ENCODE peak calls at places on chromosomes 3 and 15, in nine cellular contexts. P is GM12878, R is upper lobe of left lung, K is transverse colon, W is K562, G is sigmoid colon, F is HepG2, T is esophagus muscularis mucosa, U is suprapubic skin. D is an unnamed sample.

GRCh38 chr15:29451201-29451781 is 181.7 kb upstream of the NSMCE3 start:
- DNase-seq in U (no peak), T (no peak), W (no peak), F (peak), R (no peak), K (no peak), P (no peak), G (no peak), D (no peak)

GRCh38 chr3:187740446-187741399 is 4.5 kb downstream of the BCL6 start:
- DNase-seq in K (peak), U (peak), F (no peak), P (no peak), R (peak), W (peak), G (peak), T (peak), D (peak)

GRCh38 chr3:160395297-160395696 is 3.7 kb downstream of the IFT80 start:
- DNase-seq in R (no peak), T (no peak), K (no peak), W (no peak), P (no peak), U (no peak), G (no peak), F (no peak), D (no peak)

GRCh38 chr3:39110041-39110639 is 2.7 kb downstream of the TTC21A start:
- DNase-seq in T (no peak), W (no peak), F (no peak), P (no peak), G (no peak), U (no peak), R (no peak), K (no peak), D (no peak)

GRCh38 chr15:41465822-41466421 is 27.8 kb upstream of the ITPKA start:
- DNase-seq in K (no peak), R (no peak), W (peak), U (no peak), P (no peak), F (peak), T (no peak), G (no peak), D (no peak)

GRCh38 chr3:124886168-124887051 is 755 bp downstream of the ITGB5 start:
- DNase-seq in G (peak), R (peak), U (peak), P (no peak), F (peak), W (peak), K (peak), T (no peak), D (peak)

GRCh38 chr15:25244731-25245585 is 193.9 kb downstream of the UBE3A start:
- DNase-seq in U (peak), G (no peak), P (no peak), W (no peak), R (no peak), F (no peak), K (peak), T (no peak), D (peak)

GRCh38 chr15:50558012-50558411 is 11.5 kb upstream of the USP50 start:
- DNase-seq in R (no peak), K (no peak), P (no peak), F (no peak), G (no peak), W (no peak), T (no peak), U (no peak), D (no peak)

GRCh38 chr3:38707730-38708129 is 58.2 kb upstream of the SCN5A start:
- DNase-seq in R (no peak), K (no peak), T (no peak), G (no peak), W (no peak), U (no peak), F (peak), P (no peak), D (no peak)

GRCh38 chr3:126992216-126992615 is 9.3 kb downstream of the PLXNA1 start:
- DNase-seq in P (no peak), R (no peak), F (no peak), W (no peak), U (no peak), G (no peak), T (no peak), K (no peak), D (no peak)

GRCh38 chr3:30440880-30441279 is 165.5 kb upstream of the TGFBR2 start:
- DNase-seq in R (no peak), W (no peak), K (peak), F (no peak), U (no peak), G (peak), T (no peak), P (no peak), D (peak)

DNA sequence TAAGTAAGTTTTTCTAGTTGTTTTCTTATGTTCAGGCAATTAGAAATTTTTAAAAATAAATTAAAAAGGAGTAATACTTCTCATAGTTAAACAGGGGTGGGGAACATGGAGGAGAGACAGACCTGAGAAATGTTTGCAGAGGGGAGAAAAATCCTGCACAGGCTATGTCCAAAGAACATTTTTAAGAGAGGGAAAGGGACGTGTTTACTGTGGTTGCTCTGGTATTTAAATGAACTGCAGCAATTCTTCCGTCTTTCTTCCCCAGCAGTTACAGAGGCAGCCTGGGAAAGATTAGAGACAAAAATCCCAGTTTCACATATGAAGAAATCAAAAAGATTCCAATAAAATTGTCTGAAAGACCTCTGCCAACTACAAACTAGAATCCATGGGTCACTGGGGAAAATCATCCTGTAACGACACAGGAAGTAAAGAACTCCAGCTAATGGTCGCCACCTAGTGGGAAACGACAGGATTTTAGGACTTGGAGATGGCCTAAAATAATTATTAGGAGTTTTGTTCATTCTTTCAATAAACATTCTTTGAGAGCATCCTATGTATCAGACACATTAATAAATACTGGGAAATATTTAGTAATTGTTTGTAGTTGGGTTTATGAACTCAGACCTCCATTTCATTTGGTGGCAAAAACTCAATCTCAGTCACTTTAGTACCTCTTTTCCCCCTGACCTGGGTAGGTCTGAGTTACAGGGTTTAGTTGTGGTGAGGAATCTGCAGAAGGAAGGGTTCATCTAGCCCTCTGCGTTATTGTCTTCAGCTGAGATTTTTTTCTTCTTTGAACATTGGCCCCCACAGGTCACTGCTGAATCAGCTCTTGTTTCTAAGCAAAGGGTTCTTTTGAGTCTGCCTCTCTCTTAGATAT is 69.9 kb upstream of the GOLIM4 start:
- DNase-seq in T (no peak), G (peak), R (no peak), P (peak), W (peak), K (peak), U (peak), F (peak), D (peak)
- TF ChIP-seq POLR2A in T (no peak), G (no peak), R (no peak), P (no peak), W (no peak), K (no peak), U (no peak), F (no peak), D (no peak)

GRCh38 chr3:133573054-133573628 is 345 bp upstream of the CDV3 start:
- DNase-seq in W (peak), F (peak), G (peak), P (peak), T (peak), R (peak), U (peak), K (peak), D (peak)
- TF ChIP-seq POLR2AphosphoS5 in W (peak), F (peak), G (peak), P (peak), T (peak), R (peak), U (peak), K (peak), D (peak)

DNA sequence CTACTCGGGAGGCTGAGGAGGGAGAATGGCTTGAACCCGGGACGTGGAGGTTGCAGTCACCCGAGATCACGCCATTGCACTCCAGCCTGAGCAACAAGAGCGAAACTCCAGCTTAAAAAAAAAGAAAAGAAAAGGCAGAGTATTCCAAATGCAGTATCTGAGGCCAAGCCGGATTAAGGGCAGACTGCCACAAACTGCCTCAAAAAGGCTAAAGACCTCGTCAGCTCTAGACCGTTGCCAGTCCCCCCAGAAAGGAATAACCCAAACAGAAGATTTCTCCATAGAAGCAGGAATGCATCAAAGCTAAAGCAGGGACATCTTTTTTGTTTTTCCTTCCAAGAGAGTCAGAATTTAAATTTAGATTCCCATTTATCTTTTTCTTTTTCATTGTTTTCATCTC is 72.9 kb downstream of the TM4SF4 start:
- DNase-seq in P (no peak), F (no peak), G (peak), T (peak), U (peak), R (no peak), W (no peak), K (peak), D (no peak)
- TF ChIP-seq EP300 in P (no peak), F (no peak), G (no peak), T (no peak), U (no peak), R (no peak), W (no peak), K (no peak), D (no peak)

GRCh38 chr3:190382082-190382481 is 5.9 kb upstream of the CLDN16 start:
- DNase-seq in R (no peak), U (no peak), F (no peak), G (no peak), W (no peak), T (no peak), K (no peak), P (no peak), D (no peak)

GRCh38 chr3:190387578-190388213 is at the start of gene CLDN16:
- DNase-seq in K (no peak), U (no peak), P (no peak), W (no peak), T (no peak), G (no peak), R (no peak), F (no peak), D (no peak)

GRCh38 chr3:190384241-190384863 is 3.6 kb upstream of the CLDN16 start:
- DNase-seq in F (peak), K (peak), P (peak), R (no peak), G (no peak), U (no peak), W (no peak), T (no peak), D (peak)

GRCh38 chr3:190381356-190381940 is 6.5 kb upstream of the CLDN16 start:
- DNase-seq in R (no peak), P (no peak), U (no peak), G (no peak), W (no peak), K (no peak), F (no peak), T (no peak), D (no peak)

GRCh38 chr3:190385835-190386688 is 1.9 kb upstream of the CLDN16 start:
- DNase-seq in K (no peak), P (no peak), T (no peak), F (peak), G (no peak), U (no peak), W (no peak), R (no peak), D (no peak)
- TF ChIP-seq POLR2A in K (no peak), P (no peak), T (no peak), F (no peak), G (no peak), U (no peak), W (no peak), R (no peak), D (no peak)

GRCh38 chr3:69051796-69052566 is at the start of gene TMF1:
- DNase-seq in W (peak), U (peak), K (peak), F (peak), P (peak), T (peak), R (peak), G (peak), D (peak)
- TF ChIP-seq POLR2AphosphoS5 in W (no peak), U (peak), K (peak), F (peak), P (peak), T (peak), R (peak), G (peak), D (peak)

GRCh38 chr3:45582407-45582806 is 12.1 kb upstream of the LIMD1 start:
- DNase-seq in U (no peak), K (no peak), P (no peak), T (no peak), R (no peak), W (no peak), F (no peak), G (peak), D (no peak)
- TF ChIP-seq EP300 in U (no peak), K (no peak), P (no peak), T (no peak), R (no peak), W (no peak), F (no peak), G (no peak), D (no peak)

GRCh38 chr3:50237754-50238548 is 1.9 kb downstream of the GNAI2 start:
- DNase-seq in W (no peak), K (peak), F (no peak), U (peak), P (peak), R (peak), T (peak), G (peak), D (peak)
- TF ChIP-seq POLR2A in W (no peak), K (peak), F (no peak), U (no peak), P (peak), R (peak), T (peak), G (no peak), D (no peak)

DNA sequence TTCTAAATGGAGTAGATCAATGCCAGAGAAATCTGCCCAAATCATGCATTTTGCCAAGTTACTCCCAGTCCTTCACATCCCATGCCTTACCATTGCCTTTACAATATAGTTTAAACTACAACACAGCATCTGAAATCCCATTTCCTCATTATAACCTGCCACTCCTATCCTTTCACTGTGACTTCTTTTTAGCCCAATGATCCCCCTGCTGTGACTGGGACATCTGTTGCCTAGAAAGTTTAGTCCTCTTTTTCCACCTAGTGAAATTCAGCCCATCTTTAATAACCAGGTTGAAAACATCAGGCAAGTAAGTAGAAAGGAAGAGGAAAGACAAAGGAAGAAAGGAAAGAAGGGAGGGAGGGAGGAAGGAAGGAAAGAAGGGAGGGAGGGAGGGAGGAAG is 627.9 kb upstream of the ZNF385D start:
- DNase-seq in G (no peak), F (no peak), U (no peak), K (no peak), R (no peak), T (no peak), W (no peak), P (no peak), D (no peak)
- TF ChIP-seq POLR2AphosphoS5 in G (no peak), F (no peak), U (no peak), K (no peak), R (no peak), T (no peak), W (no peak), P (no peak), D (no peak)

GRCh38 chr3:116135462-116135861 is 309.8 kb downstream of the LSAMP start:
- DNase-seq in R (no peak), U (no peak), G (peak), F (no peak), K (peak), P (no peak), W (no peak), T (no peak), D (no peak)
- TF ChIP-seq EP300 in R (no peak), U (no peak), G (peak), F (no peak), K (no peak), P (no peak), W (no peak), T (no peak), D (no peak)